ENCODE peak calls at places on chromosomes 7 and 10, in four cellular contexts. H is H1, U is trophoblast cell, G is H9. W is an unnamed sample. For H3K79me2, the result is how much of the 10 kb centered on the place peaks cover.

GRCh38 chr7:128735433-128735832 is 3.7 kb upstream of the CALU start:
- DNase-seq in H (no peak), U (no peak), G (no peak), W (no peak)

GRCh38 chr7:603152-603941 is 83.7 kb upstream of the PDGFA start:
- DNase-seq in H (no peak), U (no peak), G (no peak), W (peak)

GRCh38 chr7:154919324-154920222 is 83.4 kb downstream of the PAXIP1 start:
- DNase-seq in H (no peak), U (no peak), G (no peak), W (no peak)

GRCh38 chr7:47651355-47652317 is 69.7 kb upstream of the TNS3 start:
- DNase-seq in H (no peak), U (no peak), G (no peak), W (no peak)

GRCh38 chr10:113059001-113059780 is 109.1 kb downstream of the TCF7L2 start:
- DNase-seq in H (no peak), U (no peak), G (peak), W (peak)

GRCh38 chr7:108348913-108349312 is 107.3 kb downstream of the NRCAM start:
- DNase-seq in H (no peak), U (no peak), G (no peak), W (no peak)

GRCh38 chr10:129956902-129957673 is 7.0 kb downstream of the EBF3 start:
- DNase-seq in H (no peak), U (no peak), G (no peak), W (peak)

GRCh38 chr10:91000985-91001384 is 80.1 kb upstream of the ANKRD1 start:
- DNase-seq in H (no peak), U (no peak), G (no peak), W (peak)

GRCh38 chr10:66586073-66586472 is 339.8 kb upstream of the LRRTM3 start:
- DNase-seq in H (peak), U (no peak), G (peak), W (peak)

GRCh38 chr7:79653136-79653631 is 199.7 kb upstream of the MAGI2 start:
- DNase-seq in H (no peak), U (no peak), G (no peak), W (no peak)

DNA sequence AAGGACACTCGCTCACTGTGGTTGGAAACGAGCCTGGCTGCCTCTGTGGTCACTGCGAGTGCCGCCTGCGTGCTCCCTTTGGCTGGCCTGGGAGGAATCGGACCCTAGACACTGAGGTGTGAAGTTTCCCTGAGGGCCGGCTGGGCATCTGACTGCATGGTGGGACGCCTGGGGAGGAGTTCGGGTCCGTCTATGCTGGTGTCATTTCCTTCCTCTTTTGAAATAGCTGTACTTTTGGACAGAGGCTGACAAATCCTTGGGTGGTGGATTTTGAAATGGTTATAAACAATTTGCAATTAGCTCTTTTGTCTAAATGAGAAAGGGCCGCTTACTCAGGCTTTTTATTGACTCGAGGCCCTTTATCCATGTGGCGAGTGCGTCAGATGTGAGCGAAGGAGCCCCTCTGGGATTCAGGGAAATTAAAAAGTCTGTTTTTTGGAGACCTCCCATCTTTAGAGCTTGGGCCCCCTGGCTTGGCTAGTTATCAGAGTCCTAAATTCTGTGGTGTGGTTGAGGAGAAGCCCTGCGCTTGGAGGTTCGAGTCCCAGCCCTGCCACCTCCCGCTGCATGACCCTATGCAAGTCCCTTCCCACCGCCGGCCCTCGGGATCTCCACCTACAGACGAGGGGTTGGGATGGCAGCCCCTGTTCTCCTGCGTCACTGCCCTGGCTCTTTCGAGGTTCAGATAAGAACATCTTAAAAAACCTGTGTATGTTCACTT is 147.1 kb downstream of the RGS10 start:
- DNase-seq in H (no peak), U (no peak), G (no peak), W (peak)
- H3K23ac ChIP-seq in H (no peak), U (no peak), G (no peak), W (peak)

DNA sequence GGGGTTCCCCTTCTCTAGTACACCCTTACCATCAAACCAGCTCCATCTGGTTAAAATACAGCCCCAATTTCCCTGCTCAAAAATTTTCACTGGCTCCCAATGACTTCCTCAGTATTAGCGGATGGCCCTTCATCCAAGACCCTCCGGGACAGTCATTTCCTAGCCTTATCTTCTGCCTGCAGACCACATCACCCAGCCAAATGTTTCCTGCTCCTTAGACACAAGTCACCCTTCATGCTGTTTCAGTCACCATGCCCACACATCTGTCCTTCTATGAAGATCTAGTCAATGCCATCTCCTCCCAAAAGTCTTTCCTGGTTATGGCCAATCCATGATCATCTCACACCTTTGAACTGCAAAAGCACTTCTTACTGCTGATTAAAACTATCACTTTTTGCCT is 45.2 kb downstream of the PARD3 start:
- DNase-seq in H (no peak), U (no peak), G (no peak), W (peak)
- H3K79me2 ChIP-seq in H (under half), U (under half), G (under half), W (half or more)

DNA sequence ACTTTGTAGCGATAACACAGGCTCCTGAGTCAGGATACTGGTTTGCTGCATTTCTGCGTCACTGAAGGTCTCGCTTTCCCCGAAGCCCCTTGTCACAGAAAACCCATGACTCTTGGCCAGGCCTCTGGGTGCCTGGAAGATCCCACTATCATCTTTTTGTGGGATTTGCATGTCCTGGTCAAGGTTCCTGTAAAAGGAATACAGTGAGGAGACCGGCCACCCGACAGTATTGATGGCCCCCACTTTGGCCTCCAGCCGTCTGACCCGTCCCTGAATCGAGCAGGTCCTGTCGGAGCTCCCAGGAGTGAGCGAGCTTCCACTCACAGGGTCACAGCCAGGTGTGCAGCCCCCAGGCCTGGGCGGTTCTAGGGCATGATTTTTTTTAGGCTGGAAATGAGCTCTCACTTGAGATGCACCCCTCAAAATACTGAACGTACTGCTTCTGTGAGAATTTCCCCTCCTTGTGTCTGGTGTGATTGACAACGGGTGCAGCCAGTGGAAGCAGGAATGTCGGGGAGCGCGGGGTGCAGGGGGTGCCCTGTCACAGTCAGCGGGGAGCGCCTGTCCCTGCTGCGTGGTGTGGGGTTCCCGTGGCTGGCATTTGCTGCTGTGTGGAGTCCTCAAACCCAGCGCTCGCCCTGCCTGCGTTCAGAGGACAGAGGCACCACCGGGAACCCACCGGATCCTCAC is 75.8 kb downstream of the DNAJB6 start:
- DNase-seq in H (no peak), U (no peak), G (no peak), W (no peak)
- H2AK5ac ChIP-seq in H (no peak), U (no peak), G (no peak), W (no peak)

GRCh38 chr10:117818696-117819095 is 228.0 kb downstream of the RAB11FIP2 start:
- DNase-seq in H (no peak), U (no peak), G (no peak), W (no peak)

DNA sequence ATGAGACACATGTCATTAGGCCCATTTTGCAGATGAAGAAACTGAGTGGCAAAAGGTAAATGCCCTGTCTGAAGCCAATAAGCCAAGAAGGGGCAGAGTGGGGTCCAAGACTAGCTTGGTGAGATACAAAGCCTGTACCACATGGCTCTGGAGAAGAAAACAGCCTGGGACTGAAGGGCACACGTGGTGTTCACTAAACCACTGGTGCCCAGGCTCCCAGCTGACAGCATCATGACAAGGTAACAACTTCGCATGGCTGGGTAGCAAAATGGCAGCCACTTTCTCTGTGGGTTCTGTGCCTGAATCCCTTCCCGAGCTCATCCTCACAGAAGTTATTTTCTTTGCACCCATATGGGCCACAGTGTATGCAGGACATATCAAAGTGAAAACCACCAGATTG is 229.6 kb downstream of the RAB11FIP2 start:
- DNase-seq in H (no peak), U (no peak), G (no peak), W (no peak)
- H3K23ac ChIP-seq in H (no peak), U (no peak), G (no peak), W (no peak)

GRCh38 chr10:13759167-13759566 is 172.4 kb downstream of the PRPF18 start:
- DNase-seq in H (no peak), U (no peak), G (peak), W (peak)

GRCh38 chr10:13758761-13759160 is 172.0 kb downstream of the PRPF18 start:
- DNase-seq in H (no peak), U (no peak), G (no peak), W (no peak)

GRCh38 chr10:13761490-13762091 is 174.8 kb downstream of the PRPF18 start:
- DNase-seq in H (no peak), U (no peak), G (no peak), W (no peak)

DNA sequence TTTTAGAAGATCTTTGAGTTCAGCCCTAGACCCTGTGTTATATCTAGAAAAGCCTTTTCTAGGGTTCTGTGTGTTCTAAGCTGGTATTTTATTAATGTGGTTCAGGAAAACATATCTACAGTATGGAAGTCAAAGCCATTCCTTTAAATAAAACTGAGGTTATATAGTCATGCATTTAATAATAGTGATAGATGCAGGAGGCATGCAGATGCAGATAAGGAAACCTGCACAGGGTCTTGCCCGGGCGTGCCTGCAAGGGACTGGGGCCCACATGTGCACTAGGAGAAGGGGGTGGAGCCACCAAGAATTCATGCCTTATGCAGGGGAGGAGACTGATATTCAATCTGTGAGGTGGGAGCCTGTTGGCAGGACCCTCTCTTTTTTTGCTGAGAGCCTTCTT is 171.5 kb downstream of the PRPF18 start:
- DNase-seq in H (no peak), U (peak), G (peak), W (peak)
- H3K79me2 ChIP-seq in H (under half), U (under half), G (under half), W (under half)

DNA sequence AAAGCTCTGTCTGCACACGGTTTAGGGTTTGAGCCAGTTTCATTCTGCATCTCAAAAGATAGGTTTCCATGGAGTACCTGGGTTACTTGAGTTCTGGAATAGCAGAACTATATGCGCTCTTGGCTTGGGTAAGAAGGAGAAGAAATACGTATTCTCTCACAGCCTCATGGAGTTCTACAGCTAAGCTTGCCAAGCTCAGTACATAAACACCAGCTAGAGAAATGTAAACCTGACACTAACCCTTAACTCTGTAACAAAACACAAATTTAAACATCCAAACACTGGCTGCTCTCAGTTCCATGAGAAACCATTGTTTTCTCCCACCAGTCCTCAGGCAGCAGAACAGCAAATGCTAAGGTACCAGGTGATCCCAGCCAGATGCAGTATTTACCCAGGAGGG is 557.2 kb downstream of the INHBA start:
- DNase-seq in H (no peak), U (no peak), G (no peak), W (no peak)
- H2AK5ac ChIP-seq in H (no peak), U (no peak), G (no peak), W (no peak)

DNA sequence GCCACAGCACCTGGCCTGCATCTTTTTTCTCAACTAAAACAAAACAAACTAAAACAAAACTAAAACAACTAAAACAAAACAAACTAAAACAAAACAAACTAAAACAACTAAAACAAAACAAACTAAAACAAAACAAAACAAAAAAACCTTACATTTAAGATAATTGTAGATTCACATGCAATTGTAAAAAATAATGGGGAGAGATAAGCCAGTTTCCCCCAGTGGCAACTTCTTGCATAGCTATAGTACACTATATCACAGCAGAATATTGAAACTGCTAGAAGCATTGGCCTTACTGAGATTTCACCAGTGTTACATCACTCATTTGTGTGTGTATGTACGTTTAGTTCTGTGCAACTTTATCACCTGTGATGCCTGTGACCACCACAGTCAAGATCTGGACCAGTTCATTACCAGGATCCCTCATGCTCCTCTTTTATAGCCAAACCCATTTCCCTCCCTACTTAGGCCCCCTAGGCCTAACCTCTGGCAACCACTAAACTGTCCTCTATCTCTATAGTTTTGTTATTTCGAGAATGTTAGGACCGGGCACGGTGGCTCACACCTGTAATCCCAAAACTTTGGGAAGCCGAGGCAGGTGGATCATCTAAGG is 9.3 kb downstream of the FXYD4 start:
- DNase-seq in H (no peak), U (no peak), G (no peak), W (no peak)
- H3K23ac ChIP-seq in H (no peak), U (peak), G (no peak), W (no peak)

GRCh38 chr10:33441561-33441960 is 107.1 kb upstream of the NRP1 start:
- DNase-seq in H (no peak), U (peak), G (no peak), W (no peak)
- H3K79me2 ChIP-seq in H (under half), U (under half), G (under half), W (under half)

GRCh38 chr10:73819513-73820093 is 8.2 kb upstream of the NDST2 start:
- DNase-seq in H (peak), U (no peak), G (peak), W (peak)
- H2AK5ac ChIP-seq in H (no peak), U (no peak), G (no peak), W (no peak)